ENCODE peak calls at places on chromosomes 11 and 22, in six cellular contexts. G is transverse colon, O is prostate gland, W is HCT116, M is endothelial cell of umbilical vein, A is GM12878. I is an unnamed sample.

GRCh38 chr11:58394195-58394594 is 12.5 kb downstream of the OR5B3 start:
- DNase-seq in G (no peak), M (peak), O (no peak), W (no peak), A (no peak), I (no peak)

GRCh38 chr22:37639771-37640590 is 512 bp downstream of the SH3BP1 start:
- DNase-seq in A (no peak), M (no peak), G (peak), O (no peak), W (no peak), I (peak)

GRCh38 chr11:64083681-64084080 is 48.0 kb downstream of the FLRT1 start:
- DNase-seq in W (no peak), A (no peak), G (no peak), M (no peak), O (no peak), I (no peak)

GRCh38 chr22:38129856-38130255 is 19.4 kb upstream of the BAIAP2L2 start:
- DNase-seq in W (no peak), M (no peak), A (no peak), O (no peak), G (no peak), I (no peak)

GRCh38 chr11:118912742-118913410 is 12.8 kb downstream of the BCL9L start:
- DNase-seq in O (no peak), G (peak), A (peak), W (no peak), M (peak), I (no peak)

GRCh38 chr11:61339490-61339878 is 6.5 kb downstream of the TKFC start:
- DNase-seq in M (no peak), G (no peak), W (no peak), A (no peak), O (no peak), I (no peak)

GRCh38 chr11:17528181-17528691 is 16.0 kb downstream of the USH1C start:
- DNase-seq in O (no peak), M (peak), A (no peak), G (peak), W (no peak), I (peak)

GRCh38 chr11:102317099-102317767 is at the start of gene BIRC3:
- DNase-seq in M (peak), W (peak), A (peak), O (peak), G (peak), I (peak)

GRCh38 chr11:103529217-103529684 is 420.0 kb downstream of the DYNC2H1 start:
- DNase-seq in A (no peak), M (peak), G (no peak), W (no peak), O (no peak), I (no peak)

GRCh38 chr22:27223317-27224177 is 566.2 kb downstream of the MIAT start:
- DNase-seq in G (no peak), M (no peak), A (no peak), W (no peak), O (no peak), I (no peak)

GRCh38 chr11:13668957-13669521 is 571 bp downstream of the FAR1 start:
- DNase-seq in M (peak), W (no peak), O (peak), A (no peak), G (peak), I (peak)

GRCh38 chr11:46050065-46050464 is 71.2 kb downstream of the PHF21A start:
- DNase-seq in O (peak), W (peak), M (no peak), A (no peak), G (peak), I (no peak)

GRCh38 chr22:39088688-39089032 is 8.4 kb upstream of the APOBEC3H start:
- DNase-seq in G (no peak), M (no peak), A (no peak), W (no peak), O (no peak), I (no peak)

GRCh38 chr11:79007811-79008294 is 433.0 kb downstream of the TENM4 start:
- DNase-seq in O (no peak), A (no peak), W (no peak), G (no peak), M (no peak), I (no peak)

GRCh38 chr11:34732831-34733230 is 111.9 kb downstream of the EHF start:
- DNase-seq in O (no peak), A (no peak), W (no peak), M (no peak), G (no peak), I (no peak)

GRCh38 chr11:89633125-89633695 is 76.9 kb upstream of the TRIM77 start:
- DNase-seq in G (no peak), A (no peak), O (no peak), M (no peak), W (no peak), I (no peak)

GRCh38 chr22:21682385-21683175 is 16.8 kb downstream of the PPIL2 start:
- DNase-seq in A (no peak), W (no peak), O (no peak), G (no peak), M (no peak), I (no peak)

GRCh38 chr11:92340839-92341238 is 116.2 kb downstream of the FAT3 start:
- DNase-seq in M (no peak), G (peak), W (no peak), O (no peak), A (no peak), I (no peak)

GRCh38 chr11:37788141-37788877 is 1190.3 kb upstream of the RAG2 start:
- DNase-seq in O (no peak), W (no peak), G (no peak), M (peak), A (no peak), I (no peak)

GRCh38 chr11:60121259-60121658 is 32.8 kb downstream of the MS4A2 start:
- DNase-seq in A (no peak), M (no peak), O (no peak), W (no peak), G (peak), I (no peak)

GRCh38 chr11:131392528-131393255 is 22.3 kb downstream of the NTM start:
- DNase-seq in G (no peak), W (no peak), O (no peak), M (no peak), A (no peak), I (no peak)

GRCh38 chr11:12143461-12144258 is 33.3 kb downstream of the MICAL2 start:
- DNase-seq in O (no peak), A (no peak), G (peak), W (no peak), M (no peak), I (no peak)

GRCh38 chr22:24434472-24435322 is 7.3 kb downstream of the ADORA2A start:
- DNase-seq in O (no peak), A (peak), W (no peak), M (no peak), G (peak), I (peak)

GRCh38 chr22:48835857-48836672 is 991.6 kb downstream of the BRD1 start:
- DNase-seq in A (no peak), W (no peak), G (no peak), M (no peak), O (no peak), I (no peak)

GRCh38 chr11:67435727-67436458 is 1.6 kb downstream of the PTPRCAP start:
- DNase-seq in A (no peak), G (no peak), M (no peak), O (no peak), W (no peak), I (no peak)

GRCh38 chr11:67432655-67433349 is 4.5 kb downstream of the RPS6KB2 start:
- DNase-seq in W (no peak), M (no peak), A (no peak), O (no peak), G (no peak), I (no peak)

GRCh38 chr11:67433536-67434394 is 3.7 kb downstream of the PTPRCAP start:
- DNase-seq in M (no peak), O (no peak), A (no peak), G (no peak), W (no peak), I (no peak)

GRCh38 chr11:67435031-67435726 is 2.3 kb downstream of the PTPRCAP start:
- DNase-seq in W (no peak), M (no peak), G (no peak), O (no peak), A (no peak), I (no peak)

DNA sequence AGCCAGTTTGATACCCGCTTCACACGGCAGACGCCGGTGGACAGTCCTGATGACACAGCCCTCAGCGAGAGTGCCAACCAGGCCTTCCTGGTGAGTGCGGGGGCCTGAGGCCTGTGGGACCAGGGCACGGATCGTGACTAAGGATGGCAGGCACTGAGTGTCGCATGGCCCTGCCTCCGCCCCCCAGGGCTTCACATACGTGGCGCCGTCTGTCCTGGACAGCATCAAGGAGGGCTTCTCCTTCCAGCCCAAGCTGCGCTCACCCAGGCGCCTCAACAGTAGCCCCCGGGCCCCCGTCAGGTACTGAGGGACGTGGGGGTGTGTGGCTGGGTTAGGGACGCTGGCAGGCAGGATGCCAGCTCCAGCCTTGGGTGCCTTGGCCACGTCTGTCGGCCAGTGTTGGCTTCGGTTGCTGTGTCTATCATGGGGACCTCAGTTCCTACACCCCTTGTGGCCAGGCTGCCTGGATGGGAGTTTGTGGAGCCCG is 3.0 kb downstream of the PTPRCAP start:
- DNase-seq in A (no peak), M (no peak), G (no peak), O (no peak), W (no peak), I (no peak)
- TF ChIP-seq POLR2A in A (peak), M (no peak), G (no peak), O (no peak), W (no peak), I (peak)

GRCh38 chr11:69644071-69644961 is 3.4 kb downstream of the CCND1 start:
- DNase-seq in A (no peak), G (peak), W (no peak), M (peak), O (peak), I (no peak)
- TF ChIP-seq POLR2AphosphoS5 in A (no peak), G (no peak), W (no peak), M (no peak), O (peak), I (no peak)

DNA sequence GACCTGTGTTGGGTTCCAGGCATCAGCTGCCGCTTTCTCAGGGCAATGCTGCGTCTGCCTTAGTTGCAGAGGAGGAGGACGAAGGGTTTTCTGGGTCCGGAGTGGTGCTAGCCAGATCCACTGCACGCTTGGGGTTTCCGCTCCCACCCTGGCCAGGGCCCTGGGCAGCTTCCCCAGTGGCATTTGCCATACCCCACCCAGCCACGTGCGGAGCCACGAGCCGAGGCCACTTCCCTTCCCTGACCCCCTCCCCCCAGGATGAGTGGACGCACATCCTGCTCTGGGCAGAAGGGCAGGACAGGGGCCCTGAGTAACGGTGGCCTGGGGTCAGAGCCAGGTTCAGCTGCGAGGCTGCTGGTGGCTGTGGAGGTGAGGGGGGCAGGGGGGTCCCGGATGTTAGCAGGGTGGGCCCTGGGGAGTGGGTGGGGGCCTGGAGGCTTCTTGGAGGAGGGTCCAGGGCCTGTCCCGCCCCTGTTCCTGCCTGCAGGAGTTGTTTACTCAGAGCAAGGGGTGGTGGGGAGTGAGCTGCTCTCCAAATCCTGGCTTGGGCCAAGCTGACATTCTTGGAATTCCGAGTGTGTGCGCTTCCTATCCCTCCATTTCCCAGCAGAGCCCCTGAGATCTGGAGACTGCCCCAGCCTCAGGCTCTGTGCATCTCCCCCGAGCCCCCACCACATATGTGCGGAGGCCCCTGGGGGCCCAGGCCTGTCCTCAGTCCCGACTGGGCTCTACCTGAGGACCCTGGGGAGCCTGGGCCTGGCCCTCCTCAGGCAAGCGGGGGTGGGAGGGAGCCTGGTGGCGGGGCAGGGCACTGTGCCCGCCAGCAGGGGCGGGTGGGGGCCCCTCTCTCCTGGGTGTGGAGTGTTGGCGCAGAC is 1.4 kb downstream of the TSPAN4 start:
- DNase-seq in W (no peak), G (peak), O (peak), M (peak), A (no peak), I (no peak)
- TF ChIP-seq POLR2A in W (no peak), G (peak), O (peak), M (peak), A (no peak), I (no peak)

GRCh38 chr11:72675221-72675620 is 999 bp upstream of the PDE2A start:
- DNase-seq in O (no peak), A (no peak), W (no peak), M (no peak), G (no peak), I (no peak)

GRCh38 chr11:72673943-72674828 is at the start of gene PDE2A:
- DNase-seq in O (no peak), M (no peak), G (no peak), W (no peak), A (no peak), I (no peak)

GRCh38 chr11:72673284-72673942 is 809 bp downstream of the PDE2A start:
- DNase-seq in G (no peak), O (no peak), A (no peak), W (no peak), M (no peak), I (no peak)

GRCh38 chr11:72671144-72672099 is 2.8 kb downstream of the PDE2A start:
- DNase-seq in W (no peak), M (no peak), G (no peak), O (no peak), A (no peak), I (no peak)

DNA sequence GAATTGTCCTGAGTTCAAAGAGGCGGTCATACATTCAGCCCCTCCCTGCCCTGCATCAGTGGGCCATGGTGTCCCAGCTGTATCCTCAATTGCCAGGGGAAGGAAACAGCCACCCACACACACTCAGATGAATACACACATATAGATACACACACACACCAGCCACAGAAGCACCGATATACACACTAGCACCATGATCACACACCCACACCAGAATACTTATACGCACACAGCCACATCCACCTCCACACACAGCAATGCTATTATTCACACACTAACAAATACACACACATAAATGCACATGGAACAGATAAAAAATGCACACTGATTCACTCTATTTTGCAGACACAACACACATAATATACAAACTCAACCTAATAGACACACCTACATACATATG is 1.4 kb downstream of the PDE2A start:
- DNase-seq in O (no peak), G (no peak), W (no peak), M (no peak), A (no peak), I (no peak)
- TF ChIP-seq POLR2AphosphoS5 in O (no peak), G (no peak), W (no peak), M (no peak), A (no peak), I (no peak)

DNA sequence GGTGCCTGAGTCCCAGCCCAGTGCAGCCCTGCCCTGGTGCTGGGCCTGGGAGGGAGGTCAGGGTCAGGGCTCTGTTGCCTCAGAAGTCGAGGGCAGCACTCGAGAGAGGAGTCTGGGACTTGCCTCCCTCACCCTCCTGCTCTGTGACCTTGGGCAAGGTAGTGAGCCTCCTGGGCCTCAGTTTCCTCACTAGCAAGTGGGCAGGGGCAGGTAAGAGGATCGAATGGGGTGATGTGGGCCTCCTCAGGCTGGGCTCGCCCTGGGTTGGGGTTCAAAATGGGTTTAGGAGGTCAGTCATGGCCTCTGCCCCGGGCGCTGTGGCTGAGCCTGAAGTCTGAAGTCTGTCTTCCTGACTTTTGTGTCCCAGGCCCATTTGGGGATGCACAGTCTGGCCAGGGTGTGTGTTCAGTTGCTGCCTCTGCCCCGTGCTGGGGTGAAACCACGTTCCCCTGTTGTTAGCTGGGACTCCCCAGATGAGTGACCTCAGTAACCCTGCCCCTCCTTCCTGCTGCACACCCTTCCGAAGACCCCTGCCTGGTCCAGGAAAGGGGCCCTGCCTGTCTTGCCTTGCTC is 40.9 kb upstream of the CELSR1 start:
- DNase-seq in O (no peak), G (no peak), W (no peak), M (no peak), A (no peak), I (no peak)
- TF ChIP-seq POLR2A in O (no peak), G (no peak), W (no peak), M (no peak), A (no peak), I (no peak)

GRCh38 chr11:112281776-112282175 is 21.1 kb upstream of the PLET1 start:
- DNase-seq in O (no peak), W (no peak), A (no peak), M (no peak), G (peak), I (no peak)

GRCh38 chr11:112290462-112290894 is 29.8 kb upstream of the PLET1 start:
- DNase-seq in W (no peak), O (no peak), M (no peak), A (no peak), G (no peak), I (no peak)

GRCh38 chr11:112288021-112288420 is 27.4 kb upstream of the PLET1 start:
- DNase-seq in G (no peak), M (no peak), O (no peak), W (no peak), A (no peak), I (no peak)

GRCh38 chr11:112289588-112290461 is 29.2 kb upstream of the PLET1 start:
- DNase-seq in G (peak), W (no peak), M (peak), O (peak), A (no peak), I (peak)

DNA sequence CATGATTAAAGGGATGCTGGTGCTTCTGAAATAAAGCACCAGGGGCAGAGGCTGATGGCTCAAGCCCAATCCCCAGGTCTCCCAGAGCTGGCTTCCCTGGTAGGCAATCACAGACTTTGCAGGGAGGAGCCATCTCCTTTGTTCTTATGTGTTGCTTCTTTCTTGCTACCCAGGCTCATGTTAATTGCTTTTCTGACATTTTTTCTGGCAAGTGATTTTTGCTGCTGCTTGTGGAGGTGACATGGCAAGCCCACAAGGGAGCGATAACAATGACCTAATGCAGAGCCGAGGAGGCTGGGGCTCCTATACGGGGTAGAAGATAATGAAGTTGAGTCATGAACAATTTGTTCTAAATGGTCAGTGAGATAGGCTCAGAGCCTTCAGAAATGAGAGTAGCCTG is 25.3 kb upstream of the PLET1 start:
- DNase-seq in A (no peak), W (no peak), M (no peak), G (no peak), O (no peak), I (no peak)
- TF ChIP-seq POLR2AphosphoS5 in A (no peak), W (no peak), M (no peak), G (no peak), O (no peak), I (no peak)

DNA sequence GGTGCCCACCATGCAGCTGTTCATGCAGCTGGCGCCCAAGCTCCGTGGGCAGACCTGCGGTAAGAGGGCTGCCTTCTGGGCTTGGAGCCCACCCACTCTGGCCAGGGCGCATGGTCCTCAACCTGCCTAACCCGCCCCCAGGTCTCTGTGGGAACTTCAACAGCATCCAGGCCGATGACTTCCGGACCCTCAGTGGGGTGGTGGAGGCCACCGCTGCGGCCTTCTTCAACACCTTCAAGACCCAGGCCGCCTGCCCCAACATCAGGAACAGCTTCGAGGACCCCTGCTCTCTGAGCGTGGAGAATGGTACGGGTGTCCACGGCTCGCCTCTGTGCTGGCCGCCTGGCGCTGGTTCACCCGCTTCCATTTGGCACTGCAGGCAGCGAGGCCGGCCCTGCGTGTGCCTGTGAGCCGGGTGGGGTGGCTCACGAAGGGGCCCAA is 11.0 kb downstream of the MUC5AC start:
- DNase-seq in W (no peak), M (no peak), O (no peak), A (no peak), G (no peak), I (no peak)
- TF ChIP-seq POLR2A in W (no peak), M (no peak), O (no peak), A (no peak), G (no peak), I (no peak)